ENCODE peak calls at places on chromosome 13, in eight cellular contexts. C, P, H, V, K, U, N and W are unnamed samples.

GRCh38 chr13:111210488-111210887 is 95.4 kb downstream of the ARHGEF7 start:
- DNase-seq in C (no peak), P (no peak), H (peak; percentile 89), V (peak; percentile 88), K (peak; percentile 79), U (no peak), N (no peak), W (no peak)

GRCh38 chr13:25288966-25289365 is 1.7 kb upstream of the MTMR6 start:
- DNase-seq in C (no peak), P (no peak), H (no peak), V (no peak), K (no peak), U (no peak), N (no peak), W (no peak)

GRCh38 chr13:54593504-54593903 is 1564.9 kb downstream of the OLFM4 start:
- DNase-seq in C (no peak), P (no peak), H (no peak), V (no peak), K (no peak), U (no peak), N (no peak), W (no peak)

GRCh38 chr13:110702089-110702488 is 3.8 kb downstream of the CARS2 start:
- DNase-seq in C (no peak), P (no peak), H (no peak), V (no peak), K (no peak), U (no peak), N (no peak), W (no peak)

GRCh38 chr13:33236021-33236420 is 49.5 kb downstream of the STARD13 start:
- DNase-seq in C (no peak), P (no peak), H (no peak), V (peak; percentile 64), K (no peak), U (no peak), N (no peak), W (no peak)

GRCh38 chr13:110409581-110409992 is 102.5 kb downstream of the COL4A2 start:
- DNase-seq in C (no peak), P (no peak), H (peak; percentile 93), V (peak; percentile 81), K (peak; percentile 83), U (no peak), N (no peak), W (no peak)

GRCh38 chr13:29918845-29919244 is 68.4 kb upstream of the UBL3 start:
- DNase-seq in C (no peak), P (peak; percentile 47), H (no peak), V (peak; percentile 85), K (no peak), U (no peak), N (no peak), W (no peak)

GRCh38 chr13:114102521-114103288 is 29.7 kb downstream of the RASA3 start:
- DNase-seq in C (no peak), P (no peak), H (no peak), V (no peak), K (peak; percentile 60), U (no peak), N (no peak), W (peak; percentile 9)

GRCh38 chr13:85373322-85373721 is 425.9 kb downstream of the SLITRK6 start:
- DNase-seq in C (no peak), P (no peak), H (no peak), V (no peak), K (no peak), U (no peak), N (no peak), W (no peak)

GRCh38 chr13:51995677-51996551 is 15.3 kb downstream of the ATP7B start:
- DNase-seq in C (no peak), P (no peak), H (no peak), V (peak; percentile 85), K (no peak), U (peak; percentile 2), N (no peak), W (no peak)